ENCODE peak calls at places on chromosomes 12 and 14, in four cellular contexts. One of them, this sample, is unnamed. For H3K4me1, the result is how much of the 10 kb centered on the place peaks cover.

GRCh38 chr12:96850676-96851075 is 56.4 kb upstream of the NEDD1 start:
- DNase-seq in ascending aorta: no peak
- DNase-seq in stomach: no peak
- DNase-seq in astrocyte: no peak
- DNase-seq in this sample: no peak

GRCh38 chr14:70718383-70719123 is 76.8 kb downstream of the TTC9 start:
- DNase-seq in ascending aorta: no peak
- DNase-seq in stomach: no peak
- DNase-seq in astrocyte: no peak
- DNase-seq in this sample: no peak

GRCh38 chr14:34029921-34030334 is 79.1 kb upstream of the EGLN3 start:
- DNase-seq in ascending aorta: no peak
- DNase-seq in stomach: peak
- DNase-seq in astrocyte: peak
- DNase-seq in this sample: peak

GRCh38 chr14:57823015-57823660 is 42.8 kb downstream of the SLC35F4 start:
- DNase-seq in ascending aorta: no peak
- DNase-seq in stomach: no peak
- DNase-seq in astrocyte: no peak
- DNase-seq in this sample: no peak

GRCh38 chr12:123945441-123946151 is 27.0 kb downstream of the CCDC92 start:
- DNase-seq in ascending aorta: no peak
- DNase-seq in stomach: no peak
- DNase-seq in astrocyte: no peak
- DNase-seq in this sample: no peak

GRCh38 chr12:52168019-52168717 is 23.6 kb downstream of the KRT80 start:
- DNase-seq in ascending aorta: no peak
- DNase-seq in stomach: peak
- DNase-seq in astrocyte: no peak
- DNase-seq in this sample: no peak

GRCh38 chr12:131271724-131272123 is 318.0 kb downstream of the ADGRD1 start:
- DNase-seq in ascending aorta: no peak
- DNase-seq in stomach: no peak
- DNase-seq in astrocyte: no peak
- DNase-seq in this sample: no peak

GRCh38 chr12:123037791-123038190 is 57.3 kb downstream of the ARL6IP4 start:
- DNase-seq in ascending aorta: no peak
- DNase-seq in stomach: no peak
- DNase-seq in astrocyte: no peak
- DNase-seq in this sample: no peak

GRCh38 chr14:81440041-81440440 is 39.9 kb upstream of the STON2 start:
- DNase-seq in ascending aorta: no peak
- DNase-seq in stomach: no peak
- DNase-seq in astrocyte: no peak
- DNase-seq in this sample: no peak

GRCh38 chr14:93201155-93201704 is 5.6 kb downstream of the GON7 start:
- DNase-seq in ascending aorta: no peak
- DNase-seq in stomach: no peak
- DNase-seq in astrocyte: no peak
- DNase-seq in this sample: no peak

GRCh38 chr14:54738009-54738408 is 164.6 kb downstream of the GCH1 start:
- DNase-seq in ascending aorta: no peak
- DNase-seq in stomach: no peak
- DNase-seq in astrocyte: no peak
- DNase-seq in this sample: no peak

GRCh38 chr14:104865631-104866441 is 768 bp downstream of the CEP170B start:
- DNase-seq in ascending aorta: peak
- DNase-seq in stomach: peak
- DNase-seq in astrocyte: peak
- DNase-seq in this sample: peak

GRCh38 chr14:59161571-59162175 is 26.8 kb upstream of the DAAM1 start:
- DNase-seq in ascending aorta: peak
- DNase-seq in stomach: no peak
- DNase-seq in astrocyte: peak
- DNase-seq in this sample: no peak

GRCh38 chr14:34650786-34651584 is 21.0 kb upstream of the SNX6 start:
- DNase-seq in ascending aorta: no peak
- DNase-seq in stomach: no peak
- DNase-seq in astrocyte: peak
- DNase-seq in this sample: no peak

GRCh38 chr12:54021432-54022013 is 6.7 kb upstream of the HOXC6 start:
- DNase-seq in ascending aorta: no peak
- DNase-seq in stomach: no peak
- DNase-seq in astrocyte: no peak
- DNase-seq in this sample: no peak

GRCh38 chr12:2169964-2170363 is 117.2 kb downstream of the CACNA1C start:
- DNase-seq in ascending aorta: no peak
- DNase-seq in stomach: no peak
- DNase-seq in astrocyte: peak
- DNase-seq in this sample: no peak

GRCh38 chr12:24079083-24079482 is 129.6 kb upstream of the SOX5 start:
- DNase-seq in ascending aorta: no peak
- DNase-seq in stomach: no peak
- DNase-seq in astrocyte: no peak
- DNase-seq in this sample: no peak

GRCh38 chr12:2396448-2396871 is 343.7 kb downstream of the CACNA1C start:
- DNase-seq in ascending aorta: no peak
- DNase-seq in stomach: no peak
- DNase-seq in astrocyte: peak
- DNase-seq in this sample: no peak

GRCh38 chr12:89064780-89065179 is 287.5 kb downstream of the DUSP6 start:
- DNase-seq in ascending aorta: no peak
- DNase-seq in stomach: no peak
- DNase-seq in astrocyte: peak
- DNase-seq in this sample: no peak

GRCh38 chr12:96441811-96442210 is 41.6 kb upstream of the CDK17 start:
- DNase-seq in ascending aorta: no peak
- DNase-seq in stomach: no peak
- DNase-seq in astrocyte: no peak
- DNase-seq in this sample: no peak

GRCh38 chr12:105640780-105641179 is 310.3 kb downstream of the C12orf75 start:
- DNase-seq in ascending aorta: no peak
- DNase-seq in stomach: no peak
- DNase-seq in astrocyte: peak
- DNase-seq in this sample: no peak

GRCh38 chr12:10220398-10221077 is 7.9 kb downstream of the GABARAPL1 start:
- DNase-seq in ascending aorta: peak
- DNase-seq in stomach: peak
- DNase-seq in astrocyte: peak
- DNase-seq in this sample: peak

GRCh38 chr14:104968541-104969401 is 9.4 kb downstream of the AHNAK2 start:
- DNase-seq in ascending aorta: no peak
- DNase-seq in stomach: no peak
- DNase-seq in astrocyte: peak
- DNase-seq in this sample: no peak

GRCh38 chr12:96401061-96401871 is 1.0 kb upstream of the CDK17 start:
- DNase-seq in ascending aorta: no peak
- DNase-seq in stomach: no peak
- DNase-seq in astrocyte: peak
- DNase-seq in this sample: no peak

GRCh38 chr14:74979442-74980397 is 23.0 kb upstream of the EIF2B2 start:
- DNase-seq in ascending aorta: no peak
- DNase-seq in stomach: no peak
- DNase-seq in astrocyte: peak
- DNase-seq in this sample: no peak

GRCh38 chr12:110270125-110270962 is 10.7 kb upstream of the ATP2A2 start:
- DNase-seq in ascending aorta: no peak
- DNase-seq in stomach: peak
- DNase-seq in astrocyte: peak
- DNase-seq in this sample: no peak

GRCh38 chr12:127126260-127126628 is 1140.7 kb upstream of the TMEM132C start:
- DNase-seq in ascending aorta: no peak
- DNase-seq in stomach: no peak
- DNase-seq in astrocyte: no peak
- DNase-seq in this sample: no peak

GRCh38 chr12:116244001-116244400 is 33.5 kb downstream of the MED13L start:
- DNase-seq in ascending aorta: no peak
- DNase-seq in stomach: no peak
- DNase-seq in astrocyte: peak
- DNase-seq in this sample: no peak

GRCh38 chr14:95196268-95196667 is 38.9 kb upstream of the DICER1 start:
- DNase-seq in ascending aorta: no peak
- DNase-seq in stomach: no peak
- DNase-seq in astrocyte: no peak
- DNase-seq in this sample: no peak

GRCh38 chr14:73712540-73713141 is 1.5 kb downstream of the PNMA1 start:
- DNase-seq in ascending aorta: no peak
- DNase-seq in stomach: no peak
- DNase-seq in astrocyte: no peak
- DNase-seq in this sample: no peak

GRCh38 chr14:56004807-56005579 is 113.2 kb upstream of the PELI2 start:
- DNase-seq in ascending aorta: no peak
- DNase-seq in stomach: peak
- DNase-seq in astrocyte: peak
- DNase-seq in this sample: no peak

GRCh38 chr14:20455355-20456300 is 602 bp downstream of the APEX1 start:
- DNase-seq in ascending aorta: no peak
- DNase-seq in stomach: peak
- DNase-seq in astrocyte: peak
- DNase-seq in this sample: no peak

GRCh38 chr12:97753332-97753731 is 290.7 kb downstream of the RMST start:
- DNase-seq in ascending aorta: no peak
- DNase-seq in stomach: no peak
- DNase-seq in astrocyte: no peak
- DNase-seq in this sample: no peak

GRCh38 chr12:105878964-105879363 is 259.8 kb downstream of the NUAK1 start:
- DNase-seq in ascending aorta: no peak
- DNase-seq in stomach: no peak
- DNase-seq in astrocyte: no peak
- DNase-seq in this sample: no peak

GRCh38 chr12:41509655-41510054 is 321.5 kb downstream of the PDZRN4 start:
- DNase-seq in ascending aorta: no peak
- DNase-seq in stomach: no peak
- DNase-seq in astrocyte: peak
- DNase-seq in this sample: no peak

GRCh38 chr12:75813066-75813465 is 218.5 kb downstream of the PHLDA1 start:
- DNase-seq in ascending aorta: no peak
- DNase-seq in stomach: no peak
- DNase-seq in astrocyte: no peak
- DNase-seq in this sample: no peak

GRCh38 chr14:68959035-68959434 is 20.1 kb downstream of the ACTN1 start:
- DNase-seq in ascending aorta: no peak
- DNase-seq in stomach: no peak
- DNase-seq in astrocyte: no peak
- DNase-seq in this sample: no peak

GRCh38 chr14:68958553-68958952 is 20.5 kb downstream of the ACTN1 start:
- DNase-seq in ascending aorta: no peak
- DNase-seq in stomach: no peak
- DNase-seq in astrocyte: peak
- DNase-seq in this sample: no peak

GRCh38 chr14:68961781-68962584 is 17.1 kb downstream of the ACTN1 start:
- DNase-seq in ascending aorta: no peak
- DNase-seq in stomach: no peak
- DNase-seq in astrocyte: peak
- DNase-seq in this sample: no peak

GRCh38 chr14:68961361-68961760 is 17.7 kb downstream of the ACTN1 start:
- DNase-seq in ascending aorta: no peak
- DNase-seq in stomach: no peak
- DNase-seq in astrocyte: no peak
- DNase-seq in this sample: no peak

GRCh38 chr14:68960123-68960522 is 19.0 kb downstream of the ACTN1 start:
- DNase-seq in ascending aorta: no peak
- DNase-seq in stomach: no peak
- DNase-seq in astrocyte: no peak
- DNase-seq in this sample: no peak
- H3K4me1 ChIP-seq in ascending aorta: half or more
- H3K4me1 ChIP-seq in stomach: half or more
- H3K4me1 ChIP-seq in astrocyte: half or more
- H3K4me1 ChIP-seq in this sample: under half

DNA sequence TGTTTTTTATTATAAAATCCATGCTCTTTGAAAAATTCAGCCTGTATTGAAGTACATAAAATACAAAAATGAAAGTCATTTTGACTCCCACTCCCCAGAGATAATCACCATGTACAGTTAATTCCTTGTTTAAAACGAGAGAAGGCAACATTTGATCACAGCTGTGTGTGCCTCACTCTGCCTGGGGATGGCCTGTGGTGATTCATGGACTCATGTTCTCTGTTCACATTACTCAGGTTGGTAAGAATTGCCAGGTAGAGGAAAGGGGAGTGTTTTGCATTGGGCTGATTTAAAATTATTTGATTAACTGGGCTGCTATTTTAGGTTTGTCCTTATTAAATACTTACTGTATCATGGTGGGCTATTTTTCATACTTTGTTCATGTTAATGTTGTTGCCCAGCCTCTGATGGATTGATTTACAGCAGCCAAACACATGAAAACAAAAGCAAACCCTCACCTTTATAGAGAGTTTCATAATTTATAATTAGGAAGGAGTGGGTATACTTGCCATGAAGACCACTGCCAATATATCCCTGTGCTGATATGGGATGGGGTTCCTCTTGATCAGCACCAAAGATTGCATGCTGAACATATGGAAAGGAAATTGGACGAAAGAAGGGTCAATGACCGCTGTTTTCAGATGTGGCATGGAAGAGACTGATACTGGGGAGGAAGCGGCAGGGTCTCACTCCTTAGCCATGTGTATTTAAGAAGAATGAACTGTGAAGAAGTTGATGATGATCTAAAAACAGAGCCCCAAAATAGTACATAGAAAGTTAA is 3.0 kb downstream of the ZBTB1 start:
- DNase-seq in ascending aorta: no peak
- DNase-seq in stomach: no peak
- DNase-seq in astrocyte: peak
- DNase-seq in this sample: no peak
- H3K4me3 ChIP-seq in ascending aorta: peak
- H3K4me3 ChIP-seq in stomach: peak
- H3K4me3 ChIP-seq in astrocyte: peak
- H3K4me3 ChIP-seq in this sample: no peak

GRCh38 chr12:18066666-18067065 is 23.3 kb downstream of the RERGL start:
- DNase-seq in ascending aorta: no peak
- DNase-seq in stomach: no peak
- DNase-seq in astrocyte: no peak
- DNase-seq in this sample: no peak
- H3K4me1 ChIP-seq in ascending aorta: under half
- H3K4me1 ChIP-seq in stomach: under half
- H3K4me1 ChIP-seq in astrocyte: under half
- H3K4me1 ChIP-seq in this sample: under half

DNA sequence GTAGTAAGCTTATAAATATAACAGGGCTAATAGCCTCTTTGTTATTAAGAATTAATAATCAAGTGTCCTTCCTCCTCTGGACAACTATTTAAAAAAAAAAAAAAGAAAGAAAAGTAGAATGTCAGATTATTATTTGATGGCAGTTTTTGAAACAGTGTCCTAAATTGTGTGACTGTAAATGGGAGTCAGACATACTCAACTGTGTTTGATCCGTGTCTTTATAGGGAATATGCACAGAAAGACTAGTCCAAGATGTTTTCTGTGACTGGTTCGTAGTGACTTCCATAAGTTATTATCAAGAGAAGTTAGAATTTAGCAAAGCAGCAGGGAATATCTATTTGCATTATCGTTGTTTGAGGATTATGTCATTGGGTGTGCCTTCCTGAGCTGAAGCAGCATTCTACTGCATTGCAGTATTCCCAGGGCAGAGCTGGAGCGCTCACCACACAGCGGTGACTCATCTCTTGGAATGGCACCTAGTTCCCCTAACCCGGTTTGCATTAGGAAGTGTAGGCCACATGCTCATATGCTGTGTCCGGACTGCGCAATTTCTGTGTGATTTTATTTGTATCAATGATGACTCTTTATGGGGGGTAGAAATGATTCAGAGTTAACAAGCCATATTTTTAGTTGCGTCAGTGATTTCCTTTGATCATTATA is 7.9 kb downstream of the DYNC1H1 start:
- DNase-seq in ascending aorta: peak
- DNase-seq in stomach: peak
- DNase-seq in astrocyte: peak
- DNase-seq in this sample: peak
- H3K4me3 ChIP-seq in ascending aorta: peak
- H3K4me3 ChIP-seq in stomach: no peak
- H3K4me3 ChIP-seq in astrocyte: peak
- H3K4me3 ChIP-seq in this sample: no peak